ENCODE peak calls at places on chromosomes 11 and 22, in eight cellular contexts. One of them, this sample, is unnamed.

GRCh38 chr11:117300301-117300700 is 9.2 kb downstream of the BACE1-AS start:
- DNase-seq in amygdala: peak; percentile 36
- DNase-seq in Caki2: no peak
- DNase-seq in HTR-8/SVneo: no peak
- DNase-seq in stimulated activated CD4-positive, alpha-beta T cell treated with anti-CD3 and anti-CD28 coated beads, Interleukin-4, amount 100 ng/mL, for 1 hour: no peak
- DNase-seq in RWPE1: no peak
- DNase-seq in naive thymus-derived CD8-positive, alpha-beta T cell: no peak
- DNase-seq in COR-L47: no peak
- DNase-seq in this sample: no peak

GRCh38 chr11:11083441-11083840 is 225.6 kb upstream of the ZBED5 start:
- DNase-seq in naive thymus-derived CD8-positive, alpha-beta T cell: no peak
- DNase-seq in COR-L47: no peak
- DNase-seq in RWPE1: no peak
- DNase-seq in HTR-8/SVneo: no peak
- DNase-seq in amygdala: no peak
- DNase-seq in Caki2: no peak
- DNase-seq in stimulated activated CD4-positive, alpha-beta T cell treated with anti-CD3 and anti-CD28 coated beads, Interleukin-4, amount 100 ng/mL, for 1 hour: no peak
- DNase-seq in this sample: no peak

GRCh38 chr11:130510407-130511006 is 62.1 kb downstream of the ADAMTS15 start:
- DNase-seq in naive thymus-derived CD8-positive, alpha-beta T cell: no peak
- DNase-seq in stimulated activated CD4-positive, alpha-beta T cell treated with anti-CD3 and anti-CD28 coated beads, Interleukin-4, amount 100 ng/mL, for 1 hour: no peak
- DNase-seq in HTR-8/SVneo: no peak
- DNase-seq in amygdala: no peak
- DNase-seq in RWPE1: no peak
- DNase-seq in COR-L47: no peak
- DNase-seq in Caki2: no peak
- DNase-seq in this sample: no peak

GRCh38 chr22:23227380-23227779 is 47.1 kb downstream of the BCR start:
- DNase-seq in amygdala: no peak
- DNase-seq in Caki2: no peak
- DNase-seq in stimulated activated CD4-positive, alpha-beta T cell treated with anti-CD3 and anti-CD28 coated beads, Interleukin-4, amount 100 ng/mL, for 1 hour: no peak
- DNase-seq in HTR-8/SVneo: no peak
- DNase-seq in naive thymus-derived CD8-positive, alpha-beta T cell: no peak
- DNase-seq in RWPE1: no peak
- DNase-seq in COR-L47: no peak
- DNase-seq in this sample: no peak

GRCh38 chr22:21034989-21035388 is 2.6 kb upstream of the SLC7A4 start:
- DNase-seq in COR-L47: no peak
- DNase-seq in Caki2: no peak
- DNase-seq in naive thymus-derived CD8-positive, alpha-beta T cell: no peak
- DNase-seq in amygdala: no peak
- DNase-seq in RWPE1: no peak
- DNase-seq in stimulated activated CD4-positive, alpha-beta T cell treated with anti-CD3 and anti-CD28 coated beads, Interleukin-4, amount 100 ng/mL, for 1 hour: no peak
- DNase-seq in HTR-8/SVneo: no peak
- DNase-seq in this sample: no peak

GRCh38 chr11:44563716-44564115 is 1.7 kb upstream of the CD82 start:
- DNase-seq in naive thymus-derived CD8-positive, alpha-beta T cell: no peak
- DNase-seq in stimulated activated CD4-positive, alpha-beta T cell treated with anti-CD3 and anti-CD28 coated beads, Interleukin-4, amount 100 ng/mL, for 1 hour: no peak
- DNase-seq in COR-L47: no peak
- DNase-seq in RWPE1: no peak
- DNase-seq in HTR-8/SVneo: no peak
- DNase-seq in amygdala: no peak
- DNase-seq in Caki2: no peak
- DNase-seq in this sample: no peak

GRCh38 chr11:4480577-4481539 is 1.6 kb upstream of the OR52K1 start:
- DNase-seq in stimulated activated CD4-positive, alpha-beta T cell treated with anti-CD3 and anti-CD28 coated beads, Interleukin-4, amount 100 ng/mL, for 1 hour: no peak
- DNase-seq in HTR-8/SVneo: no peak
- DNase-seq in naive thymus-derived CD8-positive, alpha-beta T cell: no peak
- DNase-seq in amygdala: no peak
- DNase-seq in RWPE1: peak; percentile 46
- DNase-seq in Caki2: no peak
- DNase-seq in COR-L47: no peak
- DNase-seq in this sample: no peak

GRCh38 chr22:49622241-49623105 is 205.2 kb downstream of the BRD1 start:
- DNase-seq in stimulated activated CD4-positive, alpha-beta T cell treated with anti-CD3 and anti-CD28 coated beads, Interleukin-4, amount 100 ng/mL, for 1 hour: no peak
- DNase-seq in RWPE1: no peak
- DNase-seq in Caki2: no peak
- DNase-seq in HTR-8/SVneo: no peak
- DNase-seq in amygdala: no peak
- DNase-seq in COR-L47: no peak
- DNase-seq in naive thymus-derived CD8-positive, alpha-beta T cell: peak; percentile 6
- DNase-seq in this sample: no peak

GRCh38 chr11:27535103-27535502 is 28.5 kb upstream of the LIN7C start:
- DNase-seq in amygdala: no peak
- DNase-seq in stimulated activated CD4-positive, alpha-beta T cell treated with anti-CD3 and anti-CD28 coated beads, Interleukin-4, amount 100 ng/mL, for 1 hour: no peak
- DNase-seq in naive thymus-derived CD8-positive, alpha-beta T cell: no peak
- DNase-seq in Caki2: no peak
- DNase-seq in HTR-8/SVneo: no peak
- DNase-seq in COR-L47: no peak
- DNase-seq in RWPE1: no peak
- DNase-seq in this sample: no peak

GRCh38 chr11:95283146-95283545 is 52.1 kb upstream of the SESN3 start:
- DNase-seq in RWPE1: no peak
- DNase-seq in Caki2: no peak
- DNase-seq in stimulated activated CD4-positive, alpha-beta T cell treated with anti-CD3 and anti-CD28 coated beads, Interleukin-4, amount 100 ng/mL, for 1 hour: no peak
- DNase-seq in HTR-8/SVneo: no peak
- DNase-seq in COR-L47: no peak
- DNase-seq in amygdala: no peak
- DNase-seq in naive thymus-derived CD8-positive, alpha-beta T cell: no peak
- DNase-seq in this sample: no peak

GRCh38 chr22:38327396-38327795 is 10.2 kb upstream of the CSNK1E start:
- DNase-seq in RWPE1: no peak
- DNase-seq in naive thymus-derived CD8-positive, alpha-beta T cell: no peak
- DNase-seq in stimulated activated CD4-positive, alpha-beta T cell treated with anti-CD3 and anti-CD28 coated beads, Interleukin-4, amount 100 ng/mL, for 1 hour: no peak
- DNase-seq in COR-L47: no peak
- DNase-seq in Caki2: no peak
- DNase-seq in amygdala: no peak
- DNase-seq in HTR-8/SVneo: no peak
- DNase-seq in this sample: no peak

GRCh38 chr11:113152500-113152899 is 161.9 kb upstream of the TTC12 start:
- DNase-seq in COR-L47: no peak
- DNase-seq in stimulated activated CD4-positive, alpha-beta T cell treated with anti-CD3 and anti-CD28 coated beads, Interleukin-4, amount 100 ng/mL, for 1 hour: no peak
- DNase-seq in naive thymus-derived CD8-positive, alpha-beta T cell: no peak
- DNase-seq in Caki2: no peak
- DNase-seq in HTR-8/SVneo: no peak
- DNase-seq in RWPE1: no peak
- DNase-seq in amygdala: no peak
- DNase-seq in this sample: no peak

GRCh38 chr11:12762283-12762682 is 88.1 kb downstream of the TEAD1 start:
- DNase-seq in COR-L47: no peak
- DNase-seq in amygdala: no peak
- DNase-seq in naive thymus-derived CD8-positive, alpha-beta T cell: no peak
- DNase-seq in stimulated activated CD4-positive, alpha-beta T cell treated with anti-CD3 and anti-CD28 coated beads, Interleukin-4, amount 100 ng/mL, for 1 hour: no peak
- DNase-seq in HTR-8/SVneo: no peak
- DNase-seq in Caki2: no peak
- DNase-seq in RWPE1: no peak
- DNase-seq in this sample: no peak

GRCh38 chr11:12636871-12637410 is 37.3 kb upstream of the TEAD1 start:
- DNase-seq in stimulated activated CD4-positive, alpha-beta T cell treated with anti-CD3 and anti-CD28 coated beads, Interleukin-4, amount 100 ng/mL, for 1 hour: no peak
- DNase-seq in COR-L47: no peak
- DNase-seq in Caki2: no peak
- DNase-seq in amygdala: no peak
- DNase-seq in HTR-8/SVneo: no peak
- DNase-seq in RWPE1: no peak
- DNase-seq in naive thymus-derived CD8-positive, alpha-beta T cell: no peak
- DNase-seq in this sample: no peak

GRCh38 chr11:120212926-120213325 is 2.1 kb downstream of the OAF start:
- DNase-seq in naive thymus-derived CD8-positive, alpha-beta T cell: no peak
- DNase-seq in HTR-8/SVneo: no peak
- DNase-seq in Caki2: no peak
- DNase-seq in stimulated activated CD4-positive, alpha-beta T cell treated with anti-CD3 and anti-CD28 coated beads, Interleukin-4, amount 100 ng/mL, for 1 hour: no peak
- DNase-seq in amygdala: no peak
- DNase-seq in COR-L47: no peak
- DNase-seq in RWPE1: no peak
- DNase-seq in this sample: no peak

GRCh38 chr11:68441466-68442230 is 18.9 kb upstream of the PPP6R3 start:
- DNase-seq in COR-L47: peak; percentile 87
- DNase-seq in Caki2: no peak
- DNase-seq in HTR-8/SVneo: no peak
- DNase-seq in stimulated activated CD4-positive, alpha-beta T cell treated with anti-CD3 and anti-CD28 coated beads, Interleukin-4, amount 100 ng/mL, for 1 hour: no peak
- DNase-seq in amygdala: no peak
- DNase-seq in RWPE1: no peak
- DNase-seq in naive thymus-derived CD8-positive, alpha-beta T cell: no peak
- DNase-seq in this sample: no peak

GRCh38 chr11:43936081-43936480 is 6.4 kb upstream of the C11orf96 start:
- DNase-seq in RWPE1: no peak
- DNase-seq in amygdala: no peak
- DNase-seq in Caki2: no peak
- DNase-seq in naive thymus-derived CD8-positive, alpha-beta T cell: no peak
- DNase-seq in HTR-8/SVneo: no peak
- DNase-seq in COR-L47: no peak
- DNase-seq in stimulated activated CD4-positive, alpha-beta T cell treated with anti-CD3 and anti-CD28 coated beads, Interleukin-4, amount 100 ng/mL, for 1 hour: no peak
- DNase-seq in this sample: no peak

GRCh38 chr22:38953091-38953490 is 4.3 kb upstream of the APOBEC3A start:
- DNase-seq in RWPE1: no peak
- DNase-seq in COR-L47: no peak
- DNase-seq in amygdala: no peak
- DNase-seq in naive thymus-derived CD8-positive, alpha-beta T cell: no peak
- DNase-seq in Caki2: no peak
- DNase-seq in HTR-8/SVneo: no peak
- DNase-seq in stimulated activated CD4-positive, alpha-beta T cell treated with anti-CD3 and anti-CD28 coated beads, Interleukin-4, amount 100 ng/mL, for 1 hour: no peak
- DNase-seq in this sample: no peak

GRCh38 chr11:17277024-17277584 is 565 bp downstream of the NUCB2 start:
- DNase-seq in stimulated activated CD4-positive, alpha-beta T cell treated with anti-CD3 and anti-CD28 coated beads, Interleukin-4, amount 100 ng/mL, for 1 hour: no peak
- DNase-seq in RWPE1: peak; percentile 26
- DNase-seq in Caki2: peak; percentile 51
- DNase-seq in HTR-8/SVneo: peak; percentile 32
- DNase-seq in naive thymus-derived CD8-positive, alpha-beta T cell: no peak
- DNase-seq in amygdala: no peak
- DNase-seq in COR-L47: no peak
- DNase-seq in this sample: no peak

GRCh38 chr11:75654314-75654713 is 14.5 kb downstream of the MAP6 start:
- DNase-seq in HTR-8/SVneo: peak; percentile 58
- DNase-seq in amygdala: no peak
- DNase-seq in RWPE1: peak; percentile 73
- DNase-seq in naive thymus-derived CD8-positive, alpha-beta T cell: no peak
- DNase-seq in stimulated activated CD4-positive, alpha-beta T cell treated with anti-CD3 and anti-CD28 coated beads, Interleukin-4, amount 100 ng/mL, for 1 hour: no peak
- DNase-seq in Caki2: no peak
- DNase-seq in COR-L47: no peak
- DNase-seq in this sample: no peak

GRCh38 chr11:93491941-93492340 is 51.2 kb downstream of the SMCO4 start:
- DNase-seq in RWPE1: no peak
- DNase-seq in stimulated activated CD4-positive, alpha-beta T cell treated with anti-CD3 and anti-CD28 coated beads, Interleukin-4, amount 100 ng/mL, for 1 hour: no peak
- DNase-seq in HTR-8/SVneo: no peak
- DNase-seq in naive thymus-derived CD8-positive, alpha-beta T cell: no peak
- DNase-seq in COR-L47: no peak
- DNase-seq in amygdala: no peak
- DNase-seq in Caki2: no peak
- DNase-seq in this sample: no peak

GRCh38 chr11:1938343-1939005 is 8.7 kb upstream of the MRPL23 start:
- DNase-seq in stimulated activated CD4-positive, alpha-beta T cell treated with anti-CD3 and anti-CD28 coated beads, Interleukin-4, amount 100 ng/mL, for 1 hour: no peak
- DNase-seq in amygdala: no peak
- DNase-seq in naive thymus-derived CD8-positive, alpha-beta T cell: peak; percentile 42
- DNase-seq in Caki2: no peak
- DNase-seq in RWPE1: no peak
- DNase-seq in COR-L47: no peak
- DNase-seq in HTR-8/SVneo: no peak
- DNase-seq in this sample: no peak